ENCODE peak calls at places on chromosome 4, in seven cellular contexts. X, Z, U, Q, P, J and T are unnamed samples.

GRCh38 chr4:88705805-88706518 is 8.3 kb upstream of the NAP1L5 start:
- DNase-seq in Q (peak; percentile 57), U (no peak), P (no peak), Z (no peak), X (no peak), J (no peak), T (no peak)

GRCh38 chr4:106201373-106201772 is 114.6 kb downstream of the TBCK start:
- DNase-seq in Z (no peak), Q (peak; percentile 12), P (no peak), X (no peak), J (no peak), U (no peak), T (no peak)

GRCh38 chr4:54647070-54647469 is 10.7 kb upstream of the KIT start:
- DNase-seq in Q (no peak), J (no peak), X (no peak), U (no peak), Z (no peak), P (no peak), T (no peak)

GRCh38 chr4:150235795-150236385 is 157.6 kb downstream of the DCLK2 start:
- DNase-seq in U (no peak), X (no peak), J (no peak), P (no peak), Z (no peak), Q (peak; percentile 42), T (no peak)

GRCh38 chr4:48902266-48902665 is 4.3 kb downstream of the OCIAD2 start:
- DNase-seq in X (no peak), Q (peak; percentile 30), P (no peak), U (no peak), Z (no peak), J (no peak), T (no peak)

GRCh38 chr4:73434311-73434710 is 1.7 kb upstream of the AFP start:
- DNase-seq in Z (no peak), P (no peak), J (no peak), Q (peak; percentile 7), X (no peak), U (no peak), T (no peak)

GRCh38 chr4:147846318-147847135 is 114.6 kb downstream of the ARHGAP10 start:
- DNase-seq in X (no peak), Z (no peak), J (no peak), P (no peak), Q (no peak), U (no peak), T (no peak)

GRCh38 chr4:166012129-166013078 is 139.4 kb downstream of the TLL1 start:
- DNase-seq in X (no peak), Q (no peak), J (no peak), Z (no peak), P (no peak), U (no peak), T (no peak)

GRCh38 chr4:148850257-148850995 is 408.2 kb upstream of the NR3C2 start:
- DNase-seq in X (no peak), U (no peak), Z (no peak), Q (no peak), J (no peak), P (no peak), T (no peak)

GRCh38 chr4:163107754-163108153 is 58.9 kb downstream of the NAF1 start:
- DNase-seq in Z (no peak), X (no peak), J (no peak), U (no peak), Q (peak; percentile 46), P (no peak), T (no peak)

GRCh38 chr4:151808120-151808529 is 47.3 kb upstream of the GATB start:
- DNase-seq in U (no peak), Q (peak; percentile 31), J (no peak), P (no peak), X (no peak), Z (no peak), T (no peak)

GRCh38 chr4:56139241-56139827 is 190.6 kb downstream of the CEP135 start:
- DNase-seq in Z (no peak), P (no peak), Q (no peak), X (no peak), U (no peak), J (no peak), T (no peak)

GRCh38 chr4:128590034-128590740 is 219.3 kb upstream of the JADE1 start:
- DNase-seq in P (no peak), Q (no peak), U (no peak), Z (no peak), J (no peak), X (peak; percentile 57), T (no peak)

GRCh38 chr4:73259552-73260140 is 1.0 kb upstream of the ANKRD17 start:
- DNase-seq in P (no peak), U (no peak), J (no peak), Z (no peak), X (no peak), Q (no peak), T (peak; percentile 5)

GRCh38 chr4:107444-108429 is 16.6 kb upstream of the ZNF718 start:
- DNase-seq in Q (no peak), J (peak; percentile 57), X (peak; percentile 15), P (no peak), Z (no peak), U (no peak), T (no peak)

GRCh38 chr4:24837781-24838180 is 42.4 kb downstream of the SOD3 start:
- DNase-seq in X (no peak), Z (no peak), P (no peak), Q (no peak), J (no peak), U (no peak), T (no peak)

GRCh38 chr4:5027366-5027765 is 8.1 kb upstream of the CYTL1 start:
- DNase-seq in J (no peak), P (no peak), Q (peak; percentile 42), Z (no peak), U (no peak), X (no peak), T (no peak)

GRCh38 chr4:108940086-108941033 is 177.5 kb upstream of the ETNPPL start:
- DNase-seq in J (no peak), U (no peak), P (no peak), X (no peak), Q (peak; percentile 3), Z (no peak), T (no peak)

GRCh38 chr4:142035556-142035955 is 399.2 kb downstream of the IL15 start:
- DNase-seq in Z (no peak), U (no peak), X (no peak), J (no peak), P (no peak), Q (peak; percentile 49), T (no peak)

GRCh38 chr4:128615197-128615596 is 194.3 kb upstream of the JADE1 start:
- DNase-seq in J (no peak), U (no peak), Q (no peak), Z (no peak), X (no peak), P (no peak), T (no peak)

GRCh38 chr4:1961038-1961437 is 47.7 kb downstream of the NELFA start:
- DNase-seq in Q (no peak), U (no peak), X (peak; percentile 39), J (no peak), P (no peak), Z (no peak), T (no peak)

GRCh38 chr4:111113591-111113990 is 490.7 kb upstream of the PITX2 start:
- DNase-seq in U (no peak), J (no peak), Z (no peak), X (no peak), P (no peak), Q (no peak), T (no peak)

GRCh38 chr4:184280591-184281071 is 63.0 kb upstream of the ENPP6 start:
- DNase-seq in P (no peak), Q (no peak), Z (no peak), U (no peak), J (no peak), X (no peak), T (no peak)

GRCh38 chr4:23889814-23890269 is at the start of gene PPARGC1A:
- DNase-seq in U (no peak), P (no peak), Q (peak; percentile 50), Z (peak; percentile 36), J (no peak), X (peak; percentile 64), T (no peak)

GRCh38 chr4:8260656-8261111 is 8.9 kb upstream of the HTRA3 start:
- DNase-seq in Q (peak; percentile 96), P (no peak), X (peak; percentile 33), Z (no peak), U (no peak), J (no peak), T (peak; percentile 52)